ENCODE peak calls at places on chromosomes 13 and 19, in ten cellular contexts. I is uterus, G is spleen, R is H54, K is A549, Z is esophagus squamous epithelium, Y is stomach, W is IMR-90, S is heart left ventricle, C is HepG2. J is an unnamed sample.

GRCh38 chr13:100646030-100646673 is 28.4 kb downstream of the TMTC4 start:
- DNase-seq in I (no peak), G (no peak), R (peak), K (peak), Z (no peak), Y (peak), W (peak), S (no peak), C (peak), J (no peak)

GRCh38 chr19:33420821-33421220 is 47.3 kb downstream of the CEBPG start:
- DNase-seq in I (no peak), G (no peak), R (no peak), K (no peak), Z (no peak), Y (no peak), W (no peak), S (no peak), C (no peak), J (no peak)

GRCh38 chr19:18173572-18174294 is at the start of gene IFI30:
- DNase-seq in I (peak), G (peak), R (peak), K (peak), Z (peak), Y (peak), W (no peak), S (peak), C (peak), J (peak)

GRCh38 chr13:105368781-105369180 is 1166.7 kb downstream of the EFNB2 start:
- DNase-seq in I (no peak), G (no peak), R (no peak), K (no peak), Z (no peak), Y (no peak), W (no peak), S (no peak), C (no peak), J (no peak)

GRCh38 chr19:41734585-41734984 is 20.7 kb upstream of the CEACAM6 start:
- DNase-seq in I (no peak), G (no peak), R (no peak), K (no peak), Z (no peak), Y (peak), W (no peak), S (no peak), C (no peak), J (no peak)

GRCh38 chr13:49300716-49301589 is 53.2 kb downstream of the CDADC1 start:
- DNase-seq in I (peak), G (peak), R (peak), K (peak), Z (no peak), Y (peak), W (peak), S (peak), C (peak), J (peak)

GRCh38 chr13:51252954-51253531 is 30.8 kb downstream of the FAM124A start:
- DNase-seq in I (no peak), G (no peak), R (no peak), K (no peak), Z (no peak), Y (no peak), W (no peak), S (no peak), C (no peak), J (no peak)

GRCh38 chr19:33402421-33403220 is 29.1 kb downstream of the CEBPG start:
- DNase-seq in I (no peak), G (peak), R (no peak), K (peak), Z (no peak), Y (no peak), W (no peak), S (no peak), C (no peak), J (peak)

GRCh38 chr19:39111593-39112199 is 13.9 kb upstream of the PAK4 start:
- DNase-seq in I (no peak), G (no peak), R (no peak), K (peak), Z (no peak), Y (no peak), W (no peak), S (no peak), C (no peak), J (no peak)

GRCh38 chr19:50204811-50205675 is 1.6 kb downstream of the MYH14 start:
- DNase-seq in I (no peak), G (no peak), R (no peak), K (no peak), Z (no peak), Y (peak), W (no peak), S (peak), C (peak), J (no peak)

GRCh38 chr19:46839752-46840151 is 10.9 kb downstream of the AP2S1 start:
- DNase-seq in I (no peak), G (no peak), R (no peak), K (no peak), Z (no peak), Y (peak), W (no peak), S (no peak), C (no peak), J (no peak)

GRCh38 chr19:3968556-3969434 is 2.1 kb downstream of the DAPK3 start:
- DNase-seq in I (peak), G (no peak), R (peak), K (peak), Z (no peak), Y (peak), W (peak), S (peak), C (peak), J (no peak)
- TF ChIP-seq POLR2A in I (peak), G (no peak), R (no peak), K (no peak), Z (no peak), Y (no peak), W (peak), S (peak), C (no peak), J (no peak)

GRCh38 chr13:41188584-41188983 is 5.8 kb downstream of the KBTBD7 start:
- DNase-seq in I (no peak), G (no peak), R (no peak), K (no peak), Z (no peak), Y (no peak), W (peak), S (no peak), C (no peak), J (no peak)
- TF ChIP-seq POLR2A in I (no peak), G (no peak), R (no peak), K (no peak), Z (no peak), Y (no peak), W (no peak), S (no peak), C (no peak), J (no peak)

DNA sequence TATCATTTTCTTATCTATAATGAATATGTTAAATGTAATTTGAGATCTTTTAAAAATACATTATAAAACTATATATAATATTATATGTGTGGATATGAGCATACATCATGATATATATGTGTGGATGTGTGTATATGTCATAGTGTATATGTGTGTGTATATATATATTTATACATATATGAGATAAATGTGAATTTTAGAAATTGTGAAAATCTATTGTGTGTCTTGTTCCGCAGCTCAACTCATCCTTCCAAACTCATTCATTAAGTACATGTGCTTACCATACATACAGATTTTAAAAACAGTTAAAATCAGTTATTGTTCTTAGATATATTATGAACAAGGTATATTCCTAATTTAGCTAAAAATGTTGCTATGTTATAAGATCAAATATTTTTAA is 435.2 kb upstream of the MIR17HG start:
- DNase-seq in I (no peak), G (no peak), R (no peak), K (no peak), Z (no peak), Y (no peak), W (no peak), S (no peak), C (no peak), J (no peak)
- TF ChIP-seq POLR2A in I (no peak), G (no peak), R (no peak), K (no peak), Z (no peak), Y (no peak), W (no peak), S (no peak), C (no peak), J (no peak)

DNA sequence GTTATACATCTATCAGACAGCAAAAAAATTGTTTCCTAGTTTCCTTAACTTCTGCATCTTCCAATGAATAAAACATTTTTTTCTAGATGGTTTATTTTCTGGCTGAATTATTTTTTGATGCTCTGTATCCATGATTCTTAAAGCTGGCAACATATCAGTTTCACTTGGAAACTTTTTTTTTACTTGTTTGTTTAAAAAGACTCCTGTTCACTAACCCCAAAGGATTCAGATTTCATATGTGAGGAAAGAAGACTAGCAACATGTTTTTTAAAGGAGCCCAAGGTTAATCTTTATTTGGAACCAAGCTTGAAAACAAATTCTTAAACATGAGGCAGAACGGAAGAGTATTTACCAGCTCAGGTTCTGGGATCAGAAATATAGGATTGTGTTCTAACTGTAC is 632.3 kb downstream of the SLITRK6 start:
- DNase-seq in I (no peak), G (no peak), R (no peak), K (no peak), Z (no peak), Y (no peak), W (no peak), S (no peak), C (no peak), J (no peak)
- TF ChIP-seq POLR2A in I (no peak), G (no peak), R (no peak), K (no peak), Z (no peak), Y (no peak), W (no peak), S (no peak), C (no peak), J (no peak)

DNA sequence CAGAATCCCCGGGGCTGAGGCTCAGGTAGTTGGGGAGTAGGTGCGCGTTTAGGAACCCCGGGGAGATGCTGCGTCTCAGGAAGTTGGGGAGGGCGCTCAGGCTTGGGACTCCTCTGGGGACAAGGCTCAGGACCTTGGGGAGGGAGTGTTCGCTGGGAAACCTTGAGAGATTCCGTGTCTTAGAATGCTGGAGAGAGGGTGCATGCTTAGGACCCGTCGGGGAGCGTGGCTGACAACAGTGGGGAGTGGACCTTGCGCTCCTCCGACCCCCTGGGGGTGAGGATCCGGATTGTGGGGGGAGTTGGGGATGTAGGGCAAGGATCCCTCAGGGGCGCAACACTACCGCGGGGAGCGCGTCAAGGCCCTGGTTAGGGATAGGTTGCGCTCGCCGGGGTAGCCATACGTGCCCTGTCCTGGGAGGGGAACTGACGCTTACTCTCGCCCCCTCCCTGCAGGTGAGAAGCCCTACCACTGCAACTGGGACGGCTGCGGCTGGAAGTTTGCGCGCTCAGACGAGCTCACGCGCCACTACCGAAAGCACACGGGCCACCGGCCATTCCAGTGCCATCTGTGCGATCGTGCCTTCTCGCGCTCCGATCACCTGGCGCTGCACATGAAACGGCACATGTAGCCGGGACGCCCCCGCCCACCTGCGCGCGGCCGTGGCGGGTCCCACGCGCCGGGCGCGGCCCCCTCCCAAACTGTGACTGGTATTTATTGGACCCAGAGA is 1.9 kb downstream of the KLF2 start:
- DNase-seq in I (no peak), G (peak), R (no peak), K (no peak), Z (no peak), Y (no peak), W (no peak), S (peak), C (no peak), J (no peak)
- TF ChIP-seq POLR2A in I (no peak), G (no peak), R (no peak), K (no peak), Z (peak), Y (no peak), W (peak), S (no peak), C (no peak), J (no peak)

GRCh38 chr13:97433727-97434416 is at the start of gene RAP2A:
- DNase-seq in I (peak), G (peak), R (peak), K (peak), Z (peak), Y (peak), W (peak), S (peak), C (peak), J (peak)
- TF ChIP-seq POLR2A in I (peak), G (no peak), R (peak), K (peak), Z (peak), Y (no peak), W (peak), S (no peak), C (peak), J (peak)

DNA sequence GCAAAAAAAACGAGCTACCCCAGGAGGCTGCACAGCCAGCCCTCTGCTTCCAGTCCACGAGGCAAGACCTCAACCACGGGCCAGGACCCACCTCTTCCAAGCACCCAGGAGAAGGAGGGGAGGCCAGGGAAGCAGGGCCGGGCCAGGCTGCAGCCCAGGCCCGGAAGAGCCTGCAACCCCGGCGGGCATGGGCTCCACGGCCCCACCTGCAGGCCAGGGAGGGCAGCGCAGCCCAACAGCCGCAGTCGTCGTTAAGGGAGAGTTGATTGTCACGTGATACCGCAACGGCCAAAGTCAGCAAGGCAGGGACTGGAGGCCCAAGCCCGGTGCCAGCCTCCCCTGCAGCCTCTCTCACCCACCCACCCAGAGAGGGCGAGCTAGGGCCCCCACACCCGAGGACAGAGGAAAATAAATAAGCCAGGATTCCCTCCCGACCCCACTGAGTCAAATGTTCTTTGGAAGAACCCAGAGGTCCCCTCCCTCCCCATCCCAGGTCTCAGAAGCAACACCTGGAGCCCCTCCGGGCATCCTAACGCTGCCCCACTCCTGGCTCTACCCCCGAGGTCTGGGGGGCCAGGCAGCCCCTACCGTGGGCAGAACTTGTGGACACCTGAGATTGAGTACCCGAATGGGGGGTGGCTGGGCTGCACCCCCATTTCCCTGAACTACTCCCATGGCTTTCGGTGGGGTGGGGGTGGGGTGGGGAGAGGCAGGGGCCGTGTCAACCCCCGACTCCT is 5.2 kb upstream of the REXO1 start:
- DNase-seq in I (no peak), G (peak), R (peak), K (peak), Z (no peak), Y (peak), W (peak), S (peak), C (peak), J (peak)
- TF ChIP-seq POLR2A in I (no peak), G (no peak), R (no peak), K (no peak), Z (no peak), Y (no peak), W (no peak), S (no peak), C (no peak), J (no peak)

J was measured in GM12891.